ENCODE peak calls at places on chromosome 17, in five cellular contexts. E is cardiac muscle cell, L is thoracic aorta, R is GM03348, U is SW480. J is an unnamed sample.
A peak's percentile ranks its signal among the peaks of the same experiment; 100 is the strongest.

GRCh38 chr17:79180358-79181005 is 105.9 kb downstream of the ENGASE start:
- DNase-seq in E (no peak), R (no peak), L (no peak), U (no peak), J (no peak)

GRCh38 chr17:45302649-45303173 is 14.1 kb downstream of the MAP3K14 start:
- DNase-seq in L (no peak), E (no peak), R (peak; percentile 52), U (no peak), J (no peak)

GRCh38 chr17:76199466-76199865 is 40.8 kb downstream of the RNF157 start:
- DNase-seq in R (no peak), E (no peak), U (no peak), L (no peak), J (no peak)

GRCh38 chr17:3609689-3610088 is 478 bp upstream of the TRPV1 start:
- DNase-seq in L (no peak), R (no peak), U (no peak), E (no peak), J (no peak)

GRCh38 chr17:56623383-56623782 is 29.9 kb downstream of the NOG start:
- DNase-seq in L (no peak), U (no peak), R (no peak), E (no peak), J (no peak)

GRCh38 chr17:58332720-58333395 is 4.3 kb upstream of the TSPOAP1 start:
- DNase-seq in U (no peak), R (no peak), E (no peak), L (no peak), J (no peak)

GRCh38 chr17:81306491-81306890 is 11.4 kb upstream of the SLC38A10 start:
- DNase-seq in U (no peak), E (no peak), R (no peak), L (no peak), J (no peak)

GRCh38 chr17:17669851-17670232 is 11.4 kb upstream of the RAI1 start:
- DNase-seq in R (no peak), U (no peak), E (no peak), L (no peak), J (no peak)

GRCh38 chr17:34110315-34110714 is 144.8 kb upstream of the CCL2 start:
- DNase-seq in R (no peak), U (no peak), L (no peak), E (peak; percentile 8), J (no peak)

GRCh38 chr17:72604518-72604917 is 483.7 kb downstream of the SOX9 start:
- DNase-seq in U (peak; percentile 97), L (no peak), R (no peak), E (no peak), J (no peak)

GRCh38 chr17:79926002-79926307 is 86.7 kb upstream of the CBX4 start:
- DNase-seq in L (no peak), U (peak; percentile 96), R (no peak), E (no peak), J (no peak)

GRCh38 chr17:44005865-44006580 is 1.6 kb downstream of the NAGS start:
- DNase-seq in E (peak; percentile 35), L (no peak), U (peak; percentile 50), R (peak; percentile 37), J (no peak)

GRCh38 chr17:62792122-62792800 is 15.9 kb downstream of the MARCHF10 start:
- DNase-seq in L (no peak), R (peak; percentile 44), U (peak; percentile 79), E (no peak), J (no peak)

GRCh38 chr17:77887110-77887463 is 71.4 kb upstream of the TNRC6C start:
- DNase-seq in E (no peak), L (no peak), U (no peak), R (no peak), J (no peak)

GRCh38 chr17:55745258-55745657 is 5.6 kb upstream of the PCTP start:
- DNase-seq in U (no peak), R (no peak), L (no peak), E (no peak), J (no peak)

GRCh38 chr17:50139950-50140885 is 10.3 kb upstream of the SAMD14 start:
- DNase-seq in E (peak; percentile 70), L (no peak), U (peak; percentile 77), R (peak; percentile 93), J (peak; percentile 84)

GRCh38 chr17:28986714-28987367 is 19.0 kb downstream of the SEZ6 start:
- DNase-seq in R (no peak), E (no peak), U (no peak), L (no peak), J (no peak)

GRCh38 chr17:43543300-43543699 is 2.8 kb downstream of the ETV4 start:
- DNase-seq in L (no peak), E (no peak), R (no peak), U (no peak), J (no peak)

GRCh38 chr17:73625006-73625405 is 19.2 kb downstream of the SDK2 start:
- DNase-seq in R (no peak), L (no peak), E (no peak), U (no peak), J (no peak)

GRCh38 chr17:80999224-81000088 is 7.8 kb downstream of the CHMP6 start:
- DNase-seq in U (no peak), R (no peak), L (no peak), E (no peak), J (no peak)

J was measured in dermis microvascular lymphatic vessel endothelial cell.